ENCODE peak calls at places on chromosomes 6 and 20, in four cellular contexts. W, R, F and L are unnamed samples. For H3K4me1, the result is how much of the 10 kb centered on the place peaks cover.

GRCh38 chr20:57996936-57997629 is 231.4 kb downstream of the ANKRD60 start:
- DNase-seq in W (no peak), R (no peak), F (no peak), L (no peak)

GRCh38 chr6:87907521-87907920 is 140.1 kb upstream of the SPACA1 start:
- DNase-seq in W (no peak), R (no peak), F (no peak), L (no peak)

GRCh38 chr20:25237610-25238318 is 10.1 kb upstream of the PYGB start:
- DNase-seq in W (peak), R (peak), F (peak), L (peak)

GRCh38 chr6:149717588-149718458 is at the start of gene LATS1:
- DNase-seq in W (peak), R (peak), F (peak), L (peak)

GRCh38 chr6:44023586-44024454 is 103.4 kb downstream of the MRPL14 start:
- DNase-seq in W (no peak), R (no peak), F (no peak), L (peak)

GRCh38 chr6:40744835-40745234 is 157.7 kb upstream of the LRFN2 start:
- DNase-seq in W (no peak), R (no peak), F (no peak), L (no peak)

GRCh38 chr6:110618591-110619267 is 142.3 kb upstream of the SLC22A16 start:
- DNase-seq in W (no peak), R (peak), F (no peak), L (no peak)

GRCh38 chr20:2705931-2706645 is 13.5 kb downstream of the EBF4 start:
- DNase-seq in W (no peak), R (no peak), F (no peak), L (no peak)

GRCh38 chr6:104527761-104528415 is 331.8 kb downstream of the HACE1 start:
- DNase-seq in W (peak), R (peak), F (peak), L (no peak)

GRCh38 chr6:154243793-154244768 is 112.5 kb downstream of the IPCEF1 start:
- DNase-seq in W (no peak), R (no peak), F (no peak), L (no peak)

GRCh38 chr6:55182016-55182650 is 7.8 kb downstream of the HCRTR2 start:
- DNase-seq in W (no peak), R (no peak), F (no peak), L (no peak)

GRCh38 chr6:168156742-168157265 is 77.8 kb upstream of the FRMD1 start:
- DNase-seq in W (no peak), R (no peak), F (no peak), L (no peak)

GRCh38 chr6:125835221-125835744 is 44.5 kb downstream of the NCOA7 start:
- DNase-seq in W (no peak), R (no peak), F (no peak), L (no peak)

DNA sequence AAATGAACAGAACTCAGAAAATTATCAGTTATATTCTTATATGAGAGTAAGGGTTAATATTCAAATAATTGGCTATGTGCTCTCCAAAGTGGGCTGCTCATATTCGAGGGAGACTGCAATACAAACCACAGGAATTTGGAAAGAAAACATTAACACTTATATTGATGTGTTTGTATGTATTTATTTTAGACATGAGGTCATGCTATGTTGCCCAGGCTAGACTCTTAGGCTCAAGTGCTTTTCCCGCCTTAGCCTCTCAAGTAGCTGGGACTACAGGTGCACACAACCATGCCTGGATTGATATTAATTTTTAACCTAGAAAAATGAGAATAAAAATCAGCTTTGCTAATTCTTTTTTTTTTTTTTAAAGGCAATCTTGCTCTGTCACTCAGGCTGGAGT is 35.0 kb downstream of the BTBD9 start:
- DNase-seq in W (no peak), R (peak), F (no peak), L (no peak)
- TF ChIP-seq EP300 in W (no peak), R (no peak), F (no peak), L (no peak)

DNA sequence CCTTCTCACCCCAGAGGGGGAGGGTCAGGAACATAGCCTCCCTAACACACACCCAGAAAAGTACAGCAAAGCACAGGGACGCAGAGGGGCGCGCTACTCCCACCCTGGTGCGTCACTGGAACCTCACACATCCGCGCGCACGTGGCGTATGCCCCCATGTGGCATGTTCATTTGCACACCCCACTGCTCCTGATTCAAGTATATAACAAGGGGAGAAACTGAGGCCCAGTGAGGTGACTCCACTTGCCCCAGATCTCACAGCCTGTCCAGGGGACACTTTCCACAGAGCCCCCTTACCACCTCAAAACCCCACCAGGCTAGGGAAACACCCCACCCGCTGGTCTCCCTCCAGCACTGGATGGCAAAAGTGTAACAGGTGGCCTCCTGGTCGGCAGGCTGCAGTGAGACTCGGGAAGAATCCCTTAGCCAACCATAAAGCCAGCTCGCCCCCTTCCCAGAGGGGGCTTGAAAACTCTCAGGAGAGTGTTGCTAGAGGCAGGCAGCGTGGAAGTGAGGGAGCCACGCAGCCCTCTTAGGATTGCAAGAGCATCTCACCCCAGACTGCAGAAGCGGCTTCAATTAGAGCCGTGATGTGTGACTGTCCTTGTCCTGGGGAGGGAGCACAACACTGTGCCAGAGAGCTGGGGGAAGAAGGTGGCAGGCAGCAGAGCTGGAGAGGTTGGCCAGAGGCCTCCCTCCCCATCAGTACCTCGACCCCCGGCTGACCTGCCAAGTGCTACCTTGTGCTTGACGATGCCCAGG is at the start of gene GRM4:
- DNase-seq in W (no peak), R (no peak), F (no peak), L (no peak)
- H3K4me1 ChIP-seq in W (under half), R (under half), F (under half), L (under half)

GRCh38 chr6:52503853-52504777 is 72.7 kb downstream of the TRAM2 start:
- DNase-seq in W (peak), R (no peak), F (peak), L (peak)
- TF ChIP-seq POLR2AphosphoS5 in W (no peak), R (no peak), F (peak), L (no peak)

GRCh38 chr20:51277961-51278360 is 255.1 kb upstream of the KCNG1 start:
- DNase-seq in W (no peak), R (no peak), F (no peak), L (no peak)
- TF ChIP-seq EP300 in W (no peak), R (no peak), F (no peak), L (no peak)

GRCh38 chr20:49712118-49712517 is 1.6 kb downstream of the B4GALT5 start:
- DNase-seq in W (no peak), R (no peak), F (no peak), L (no peak)

GRCh38 chr20:49715466-49715865 is 1.8 kb upstream of the B4GALT5 start:
- DNase-seq in W (no peak), R (no peak), F (no peak), L (no peak)

GRCh38 chr20:49713779-49714712 is at the start of gene B4GALT5:
- DNase-seq in W (peak), R (peak), F (peak), L (peak)

GRCh38 chr20:49711331-49711987 is 2.2 kb downstream of the B4GALT5 start:
- DNase-seq in W (no peak), R (no peak), F (no peak), L (no peak)

DNA sequence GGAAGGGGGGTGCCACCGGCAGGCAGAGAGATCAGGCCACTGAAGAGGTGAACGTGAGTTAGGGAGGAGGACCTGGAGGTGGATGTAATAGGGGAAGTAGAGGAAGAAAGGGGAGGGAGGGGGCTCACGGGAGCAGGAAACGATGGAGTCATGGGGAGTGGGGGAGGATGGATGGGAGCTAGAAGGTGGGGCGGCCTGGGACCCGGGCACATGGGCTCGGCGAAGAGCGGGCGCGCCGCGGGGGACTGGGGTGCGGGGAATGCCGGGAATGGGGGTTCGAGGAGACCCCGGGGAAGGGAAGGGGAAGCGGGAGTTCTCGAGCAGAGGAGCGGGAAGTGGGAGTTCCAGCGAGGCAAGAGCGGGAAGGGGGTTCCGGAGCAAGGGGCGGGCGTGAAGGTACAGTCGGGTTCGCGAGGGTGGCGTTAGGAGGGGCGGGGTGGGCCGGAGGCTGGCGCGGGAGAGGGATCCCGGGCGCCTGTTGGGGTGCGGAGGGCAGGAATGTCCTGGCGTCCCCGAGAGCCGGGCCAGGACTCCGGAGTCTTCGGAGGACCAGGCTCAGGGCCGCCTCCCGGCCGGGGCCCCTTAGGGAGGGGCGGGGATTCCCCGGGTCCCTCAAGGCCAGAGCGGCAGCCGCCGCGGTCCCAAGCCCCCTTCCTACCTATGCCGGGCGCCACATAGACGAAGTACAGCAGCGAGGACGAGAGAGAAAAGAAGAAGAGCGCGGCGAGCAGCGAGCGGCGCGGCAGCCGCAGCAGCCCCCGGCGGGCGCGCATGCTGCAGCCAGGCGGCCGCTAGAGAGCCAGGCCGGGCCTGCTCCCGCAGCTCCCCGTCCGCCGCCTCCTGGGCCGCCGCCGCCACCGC is 530 bp downstream of the B4GALT5 start:
- DNase-seq in W (peak), R (no peak), F (peak), L (peak)
- H3K4me1 ChIP-seq in W (under half), R (half or more), F (under half), L (under half)

GRCh38 chr6:28239636-28240035 is 12.4 kb downstream of the ZKSCAN4 start:
- DNase-seq in W (no peak), R (no peak), F (no peak), L (no peak)

GRCh38 chr6:28240517-28240916 is 11.6 kb downstream of the ZKSCAN4 start:
- DNase-seq in W (no peak), R (no peak), F (no peak), L (no peak)

GRCh38 chr6:28232785-28233184 is 7.7 kb downstream of the ZSCAN9 start:
- DNase-seq in W (no peak), R (no peak), F (no peak), L (no peak)

GRCh38 chr6:28235912-28236452 is 10.9 kb downstream of the ZSCAN9 start:
- DNase-seq in W (no peak), R (no peak), F (no peak), L (no peak)
- TF ChIP-seq POLR2AphosphoS5 in W (no peak), R (no peak), F (no peak), L (no peak)

DNA sequence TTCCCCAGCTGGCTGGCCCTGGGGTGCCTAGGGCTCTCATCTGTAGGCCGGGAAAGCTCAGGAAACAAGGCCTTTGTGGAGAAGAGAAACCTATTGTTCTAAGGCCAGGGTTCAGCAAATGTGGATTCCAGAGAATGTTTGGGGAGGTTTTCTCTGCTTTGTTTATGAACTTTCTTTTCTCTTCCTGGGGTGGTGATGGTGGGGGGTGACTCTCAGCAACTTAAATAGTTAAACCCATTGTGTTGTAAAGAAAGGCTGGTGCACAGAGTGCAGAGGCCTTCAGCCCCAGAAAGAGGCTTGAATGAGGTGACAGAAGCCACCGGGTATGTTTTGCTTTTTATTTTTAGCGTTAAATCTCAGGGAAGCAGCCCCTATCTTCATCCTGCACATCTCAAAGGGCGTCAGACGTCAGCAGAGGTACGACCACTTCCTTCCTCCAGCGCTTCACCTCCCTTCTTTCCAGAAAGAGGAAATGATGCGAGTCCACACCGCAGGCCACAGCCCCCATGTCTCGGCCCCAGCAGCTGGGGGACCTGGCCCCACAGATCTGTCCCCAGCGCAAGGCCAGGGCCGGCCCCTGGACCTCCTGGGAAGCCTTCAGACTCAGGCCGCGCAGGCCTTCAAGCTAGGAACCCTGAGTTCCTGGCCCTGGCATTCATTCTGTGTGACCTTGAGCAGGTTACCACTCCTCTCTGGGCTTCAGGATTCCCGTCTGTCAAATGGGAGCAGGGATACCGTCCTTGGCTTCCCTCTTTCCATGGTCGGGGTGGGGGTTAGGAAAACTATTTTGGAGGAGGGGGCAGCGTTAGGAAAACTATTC is 605 bp upstream of the PPP1R16B start:
- DNase-seq in W (no peak), R (no peak), F (peak), L (no peak)
- TF ChIP-seq EP300 in W (peak), R (no peak), F (no peak), L (no peak)